ENCODE peak calls at places on chromosomes 1 and 21, in five cellular contexts. R is heart right ventricle, E is WTC11, Q is tibial nerve, S is stomach. I is an unnamed sample.

GRCh38 chr21:42218836-42219605 is at the start of gene ABCG1:
- DNase-seq in R (no peak), E (peak; percentile 78), Q (no peak), S (peak; percentile 70), I (peak; percentile 76)

GRCh38 chr21:44760376-44760775 is 41.2 kb downstream of the UBE2G2 start:
- DNase-seq in R (no peak), E (no peak), Q (no peak), S (peak; percentile 9), I (no peak)

GRCh38 chr1:214198571-214198970 is 82.4 kb upstream of the SMYD2 start:
- DNase-seq in R (no peak), E (no peak), Q (no peak), S (no peak), I (no peak)

GRCh38 chr1:157773723-157774350 is 3.1 kb downstream of the FCRL2 start:
- DNase-seq in R (no peak), E (peak; percentile 53), Q (no peak), S (no peak), I (no peak)

GRCh38 chr1:186865253-186865652 is 36.5 kb downstream of the PLA2G4A start:
- DNase-seq in R (no peak), E (no peak), Q (no peak), S (no peak), I (no peak)

GRCh38 chr1:184028854-184029623 is 8.5 kb downstream of the COLGALT2 start:
- DNase-seq in R (no peak), E (no peak), Q (no peak), S (no peak), I (no peak)

GRCh38 chr1:2945821-2946231 is 75.4 kb upstream of the ACTRT2 start:
- DNase-seq in R (no peak), E (no peak), Q (no peak), S (no peak), I (no peak)

GRCh38 chr21:35179990-35180557 is 131.0 kb upstream of the RUNX1 start:
- DNase-seq in R (no peak), E (no peak), Q (no peak), S (no peak), I (no peak)

GRCh38 chr21:43328591-43329360 is 98.2 kb downstream of the SIK1 start:
- DNase-seq in R (no peak), E (no peak), Q (no peak), S (no peak), I (no peak)

GRCh38 chr21:38619865-38620513 is 121.7 kb upstream of the ERG start:
- DNase-seq in R (peak; percentile 35), E (no peak), Q (peak; percentile 17), S (no peak), I (no peak)

GRCh38 chr1:38135621-38136414 is 89.2 kb upstream of the POU3F1 start:
- DNase-seq in R (no peak), E (peak; percentile 38), Q (no peak), S (no peak), I (peak; percentile 39)

GRCh38 chr1:67489643-67490042 is 59.4 kb upstream of the SERBP1 start:
- DNase-seq in R (peak; percentile 11), E (no peak), Q (no peak), S (no peak), I (no peak)

GRCh38 chr1:147738739-147739476 is 21.5 kb downstream of the GJA5 start:
- DNase-seq in R (peak; percentile 31), E (no peak), Q (no peak), S (no peak), I (no peak)

GRCh38 chr1:6028042-6028895 is 17.4 kb upstream of the KCNAB2 start:
- DNase-seq in R (no peak), E (no peak), Q (peak; percentile 38), S (peak; percentile 43), I (no peak)

GRCh38 chr21:26388731-26389231 is 184.3 kb downstream of the CYYR1 start:
- DNase-seq in R (no peak), E (no peak), Q (no peak), S (no peak), I (no peak)

GRCh38 chr1:161727343-161727924 is 6.1 kb downstream of the FCRLB start:
- DNase-seq in R (peak; percentile 12), E (no peak), Q (peak; percentile 11), S (no peak), I (no peak)

GRCh38 chr1:181318022-181318857 is 165.1 kb upstream of the CACNA1E start:
- DNase-seq in R (no peak), E (peak; percentile 62), Q (no peak), S (no peak), I (peak; percentile 68)

GRCh38 chr1:236518343-236518742 is 5.4 kb upstream of the LGALS8 start:
- DNase-seq in R (no peak), E (no peak), Q (no peak), S (no peak), I (no peak)

GRCh38 chr1:208475449-208475848 is 231.3 kb upstream of the PLXNA2 start:
- DNase-seq in R (no peak), E (no peak), Q (no peak), S (no peak), I (no peak)

GRCh38 chr1:30437059-30437576 is 286.3 kb downstream of the MATN1 start:
- DNase-seq in R (no peak), E (no peak), Q (no peak), S (no peak), I (no peak)

GRCh38 chr1:166089804-166090203 is 77.0 kb downstream of the FAM78B start:
- DNase-seq in R (no peak), E (no peak), Q (no peak), S (no peak), I (no peak)

GRCh38 chr21:28856588-28857250 is 136.0 kb downstream of the LTN1 start:
- DNase-seq in R (no peak), E (peak; percentile 39), Q (no peak), S (no peak), I (peak; percentile 35)

GRCh38 chr1:40270152-40270834 is 12.3 kb downstream of the ZMPSTE24 start:
- DNase-seq in R (no peak), E (no peak), Q (no peak), S (no peak), I (no peak)

GRCh38 chr1:234102591-234102990 is 198.1 kb downstream of the SLC35F3 start:
- DNase-seq in R (peak; percentile 37), E (no peak), Q (no peak), S (no peak), I (no peak)

GRCh38 chr1:211518330-211519289 is 26.6 kb upstream of the RD3 start:
- DNase-seq in R (no peak), E (no peak), Q (no peak), S (no peak), I (no peak)

GRCh38 chr1:30395631-30396030 is 327.8 kb downstream of the MATN1 start:
- DNase-seq in R (no peak), E (no peak), Q (no peak), S (no peak), I (no peak)

GRCh38 chr1:206829282-206829681 is 36.1 kb upstream of the IL20 start:
- DNase-seq in R (no peak), E (no peak), Q (no peak), S (no peak), I (no peak)

GRCh38 chr1:206829875-206830274 is 35.5 kb upstream of the IL20 start:
- DNase-seq in R (no peak), E (no peak), Q (no peak), S (no peak), I (no peak)

GRCh38 chr1:206828061-206828460 is 37.4 kb upstream of the IL20 start:
- DNase-seq in R (no peak), E (no peak), Q (no peak), S (no peak), I (no peak)

GRCh38 chr1:206826409-206826808 is 39.0 kb upstream of the IL20 start:
- DNase-seq in R (no peak), E (no peak), Q (no peak), S (no peak), I (no peak)

GRCh38 chr1:206828765-206829164 is 36.7 kb upstream of the IL20 start:
- DNase-seq in R (no peak), E (no peak), Q (no peak), S (no peak), I (no peak)
- TF ChIP-seq CTCF in R (no peak), E (no peak), Q (no peak), S (no peak), I (no peak)

DNA sequence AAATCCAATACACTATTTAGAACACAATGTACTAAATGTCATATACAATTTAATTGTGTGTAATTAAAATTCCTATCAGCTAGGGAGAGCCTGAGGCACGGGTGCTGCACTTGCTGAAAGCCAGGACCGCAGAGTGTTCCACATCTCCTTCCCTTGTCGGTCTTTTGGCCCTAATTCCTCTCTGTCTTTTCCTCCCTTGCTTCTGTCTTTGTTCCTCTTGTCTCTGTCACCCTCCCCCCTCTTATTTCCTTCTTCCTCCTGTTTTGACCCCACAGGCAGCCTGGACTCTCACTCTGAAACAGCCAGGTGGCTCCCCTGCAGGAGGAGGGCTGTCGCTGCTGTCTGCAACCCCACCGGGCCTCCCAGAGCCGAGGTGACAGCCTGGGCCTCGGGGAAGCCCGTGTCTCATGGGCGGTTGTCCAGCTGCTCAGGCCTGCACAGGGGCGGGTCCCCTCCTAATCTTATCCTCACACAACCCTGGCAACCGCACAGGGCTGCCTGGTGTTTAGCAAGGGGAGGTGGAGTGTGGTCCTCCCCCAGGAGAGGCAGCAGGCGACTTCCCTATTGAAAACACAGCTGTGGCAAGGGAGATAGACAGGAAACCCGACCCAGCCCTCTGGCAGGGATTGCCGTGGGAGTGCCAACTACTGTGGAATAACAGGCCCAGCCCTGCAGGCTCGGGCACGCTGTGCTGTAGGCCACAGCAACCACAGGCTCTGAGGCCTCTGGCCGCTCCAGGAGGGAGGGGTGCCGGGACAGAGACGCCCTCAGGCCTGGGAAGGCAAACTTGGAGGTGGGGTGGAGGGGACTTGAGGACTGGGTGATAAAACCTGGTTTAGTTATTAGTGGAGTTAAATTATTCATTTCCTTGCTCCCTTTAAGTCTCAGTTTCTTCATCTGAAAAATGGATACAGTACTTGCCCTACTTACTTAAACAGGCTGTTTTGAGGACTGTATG is 68.8 kb upstream of the WDR26 start:
- DNase-seq in R (peak; percentile 91), E (peak; percentile 72), Q (peak; percentile 66), S (peak; percentile 97), I (peak; percentile 55)
- TF ChIP-seq CTCF in R (peak; percentile 5), E (no peak), Q (no peak), S (no peak), I (peak; percentile 7)

GRCh38 chr1:31715873-31716220 is 12.0 kb upstream of the COL16A1 start:
- DNase-seq in R (no peak), E (no peak), Q (no peak), S (no peak), I (no peak)
- TF ChIP-seq CTCF in R (no peak), E (no peak), Q (peak; percentile 23), S (no peak), I (no peak)

GRCh38 chr1:174413632-174414031 is 34.1 kb upstream of the GPR52 start:
- DNase-seq in R (no peak), E (no peak), Q (no peak), S (no peak), I (no peak)
- TF ChIP-seq CTCF in R (peak; percentile 31), E (no peak), Q (no peak), S (no peak), I (peak; percentile 8)

GRCh38 chr1:55071477-55071876 is 32.1 kb downstream of the PCSK9 start:
- DNase-seq in R (no peak), E (peak; percentile 67), Q (no peak), S (no peak), I (peak; percentile 37)
- TF ChIP-seq CTCF in R (peak; percentile 25), E (no peak), Q (no peak), S (no peak), I (peak; percentile 37)

I was measured in nephron progenitor cell.